ENCODE peak calls at places on chromosomes 6 and 20, in four cellular contexts. E is HepG2, D is H1, F is GM12878. J is an unnamed sample.

GRCh38 chr6:42142118-42142835 is at the start of gene C6orf132:
- DNase-seq in E (peak; percentile 43), D (peak; percentile 46), F (no peak), J (no peak)

GRCh38 chr6:26175428-26176181 is 88.4 kb downstream of the HFE start:
- DNase-seq in E (peak; percentile 72), D (no peak), F (no peak), J (no peak)

GRCh38 chr6:13273202-13273930 is 55.0 kb downstream of the TBC1D7 start:
- DNase-seq in E (no peak), D (no peak), F (no peak), J (no peak)

GRCh38 chr20:36435799-36436541 is 105.3 kb upstream of the MYL9 start:
- DNase-seq in E (peak; percentile 50), D (peak; percentile 87), F (no peak), J (peak; percentile 80)

GRCh38 chr6:42710316-42710715 is 12.1 kb downstream of the PRPH2 start:
- DNase-seq in E (no peak), D (no peak), F (no peak), J (peak; percentile 67)

GRCh38 chr20:23687986-23688385 is 852 bp downstream of the CST4 start:
- DNase-seq in E (no peak), D (no peak), F (no peak), J (no peak)

GRCh38 chr20:34549291-34549928 is 9.1 kb upstream of the MAP1LC3A start:
- DNase-seq in E (peak; percentile 60), D (no peak), F (no peak), J (no peak)

GRCh38 chr20:4066551-4066950 is 51.2 kb upstream of the RNF24 start:
- DNase-seq in E (no peak), D (no peak), F (no peak), J (no peak)

GRCh38 chr20:36273414-36274247 is 32.5 kb upstream of the DLGAP4 start:
- DNase-seq in E (no peak), D (no peak), F (no peak), J (no peak)

GRCh38 chr6:12698298-12698697 is 18.3 kb upstream of the PHACTR1 start:
- DNase-seq in E (no peak), D (no peak), F (no peak), J (no peak)

GRCh38 chr6:166477647-166478365 is 95.1 kb upstream of the MPC1 start:
- DNase-seq in E (no peak), D (no peak), F (no peak), J (no peak)

GRCh38 chr6:121437861-121438651 is 2.6 kb downstream of the GJA1 start:
- DNase-seq in E (no peak), D (no peak), F (no peak), J (peak; percentile 72)

GRCh38 chr6:166600932-166601331 is 14.5 kb upstream of the RAMACL start:
- DNase-seq in E (no peak), D (no peak), F (no peak), J (no peak)

GRCh38 chr20:40689100-40689942 is at the start of gene MAFB:
- DNase-seq in E (peak; percentile 74), D (peak; percentile 65), F (no peak), J (peak; percentile 78)

GRCh38 chr20:10671850-10672578 is 1.8 kb downstream of the JAG1 start:
- DNase-seq in E (no peak), D (no peak), F (no peak), J (no peak)

GRCh38 chr6:42099340-42100028 is 42.9 kb downstream of the C6orf132 start:
- DNase-seq in E (peak; percentile 39), D (no peak), F (no peak), J (no peak)

GRCh38 chr20:4046311-4046924 is 31.1 kb upstream of the RNF24 start:
- DNase-seq in E (no peak), D (no peak), F (no peak), J (no peak)

GRCh38 chr6:69105288-69105687 is 470.2 kb downstream of the ADGRB3 start:
- DNase-seq in E (no peak), D (no peak), F (no peak), J (no peak)
- TF ChIP-seq SUZ12 in E (no peak), D (no peak), F (no peak), J (no peak)

DNA sequence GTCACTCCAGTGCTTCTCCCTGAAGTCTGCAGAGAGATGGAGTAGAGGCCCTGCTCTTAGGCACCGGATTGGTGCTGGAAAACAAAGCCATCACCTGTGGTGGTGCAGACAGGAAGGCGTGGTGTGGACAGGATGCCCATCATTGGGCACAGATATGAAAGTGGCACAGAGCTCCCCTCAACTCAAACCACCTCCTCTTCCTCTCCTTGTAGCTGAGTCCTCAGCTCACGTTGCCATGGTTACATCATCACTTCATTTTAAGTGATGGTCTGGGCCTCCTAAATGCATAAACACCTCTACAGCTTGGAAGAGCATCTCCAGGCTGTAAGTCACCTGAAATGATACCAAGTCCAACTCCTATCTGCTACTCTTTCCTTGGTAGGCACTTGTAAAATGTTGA is 8.0 kb upstream of the RTF2 start:
- DNase-seq in E (no peak), D (no peak), F (no peak), J (no peak)
- TF ChIP-seq YY1 in E (no peak), D (no peak), F (no peak), J (no peak)

DNA sequence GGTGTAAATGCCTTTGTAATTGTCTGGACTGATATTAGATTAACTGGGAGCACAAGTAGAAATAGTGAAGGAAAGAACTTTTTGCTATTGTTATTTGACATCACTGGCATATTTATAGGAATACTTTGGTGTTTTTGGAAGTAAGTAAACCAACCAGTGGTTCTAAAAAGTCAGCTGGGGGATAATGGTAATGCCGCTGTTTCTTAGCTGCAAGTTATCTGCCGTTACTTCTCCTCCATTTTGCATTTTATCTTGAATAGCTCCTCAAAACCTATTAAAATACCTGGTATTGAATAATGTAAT is 3.8 kb downstream of the PTPN1 start:
- DNase-seq in E (no peak), D (no peak), F (no peak), J (no peak)
- H3K4me3 ChIP-seq in E (no peak overlapping the region), D (no peak overlapping the region), F (peak overlapping the region; percentile 100), J (no peak overlapping the region)

GRCh38 chr6:39787322-39787721 is 4.9 kb upstream of the DAAM2 start:
- DNase-seq in E (no peak), D (no peak), F (no peak), J (no peak)
- TF ChIP-seq SUZ12 in E (no peak), D (no peak), F (no peak), J (no peak)

GRCh38 chr6:9766240-9766915 is 648.5 kb downstream of the TFAP2A start:
- DNase-seq in E (no peak), D (no peak), F (peak; percentile 12), J (peak; percentile 27)

GRCh38 chr6:9761220-9761619 is 653.7 kb downstream of the TFAP2A start:
- DNase-seq in E (no peak), D (no peak), F (no peak), J (no peak)
- TF ChIP-seq YY1 in E (no peak), D (no peak), F (no peak), J (no peak)

DNA sequence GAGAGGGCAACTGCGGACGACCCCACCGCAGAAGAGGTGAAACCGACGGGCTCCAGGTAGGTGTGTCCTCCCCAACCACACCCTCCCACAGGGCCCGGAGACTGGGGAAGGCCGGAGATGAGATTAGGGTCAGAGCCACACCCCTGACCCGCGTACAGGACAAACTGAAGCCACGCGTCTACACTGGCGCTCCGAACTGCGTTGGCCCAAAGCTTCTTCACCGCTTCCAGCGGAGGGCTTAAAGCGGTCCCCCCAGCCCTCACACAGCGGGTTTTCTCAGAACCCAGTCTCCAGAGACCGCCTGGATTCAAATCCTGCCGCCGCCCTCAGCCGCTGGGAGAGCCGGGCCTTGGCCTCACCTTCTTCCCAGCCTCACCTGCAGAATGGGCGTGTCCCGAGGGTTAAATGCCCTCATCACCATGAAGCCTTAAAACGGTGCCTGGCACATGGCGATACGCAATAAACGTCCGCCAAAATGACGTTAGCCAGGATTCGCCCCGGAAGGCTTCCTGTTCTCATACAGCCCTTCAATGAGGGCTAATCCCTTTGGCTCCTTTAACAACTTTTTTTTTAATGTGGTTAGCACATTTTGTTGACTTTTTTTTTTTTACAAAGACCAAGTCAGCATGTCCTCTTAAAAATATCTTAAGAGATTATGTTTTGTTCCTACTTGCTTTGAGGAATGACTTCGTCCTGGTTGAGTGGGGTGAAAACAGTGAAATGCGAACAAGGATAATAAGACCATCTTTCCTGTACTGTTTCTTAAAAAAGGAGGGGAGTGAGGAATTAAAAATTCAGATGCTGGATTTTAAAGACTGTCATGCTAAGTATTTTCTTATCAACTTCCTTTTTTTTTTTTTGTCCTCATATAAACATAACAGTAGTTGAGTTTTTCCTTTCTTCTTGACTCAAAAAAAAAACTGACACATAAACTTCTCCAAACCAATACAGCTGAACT is 15.1 kb upstream of the ZNF217 start:
- DNase-seq in E (no peak), D (no peak), F (no peak), J (no peak)
- H3K4me3 ChIP-seq in E (no peak overlapping the region), D (peak overlapping the region; percentile 23), F (peak overlapping the region; percentile 56), J (no peak overlapping the region)

GRCh38 chr6:149325648-149326236 is 8.2 kb downstream of the TAB2 start:
- DNase-seq in E (no peak), D (no peak), F (no peak), J (no peak)
- TF ChIP-seq SUZ12 in E (no peak), D (no peak), F (no peak), J (no peak)

J was measured in NT2/D1.